ENCODE peak calls at places on chromosomes 7 and 10, in six cellular contexts. One of them, this sample, is unnamed. For H3K79me1, the result is how much of the 10 kb centered on the place peaks cover.

GRCh38 chr10:49761789-49762565 is at the start of gene OGDHL:
- DNase-seq in mesendoderm: peak
- DNase-seq in H9: peak
- DNase-seq in H1: no peak
- DNase-seq in IMR-90: peak
- DNase-seq in mesenchymal stem cell: peak
- DNase-seq in this sample: peak

GRCh38 chr10:92573091-92573797 is 649 bp downstream of the IDE start:
- DNase-seq in mesendoderm: peak
- DNase-seq in H9: peak
- DNase-seq in H1: no peak
- DNase-seq in IMR-90: peak
- DNase-seq in mesenchymal stem cell: peak
- DNase-seq in this sample: peak

GRCh38 chr7:1966631-1967200 is 266.0 kb downstream of the MAD1L1 start:
- DNase-seq in mesendoderm: no peak
- DNase-seq in H9: no peak
- DNase-seq in H1: no peak
- DNase-seq in IMR-90: no peak
- DNase-seq in mesenchymal stem cell: no peak
- DNase-seq in this sample: no peak

GRCh38 chr10:70829543-70829942 is 13.8 kb downstream of the SGPL1 start:
- DNase-seq in mesendoderm: no peak
- DNase-seq in H9: no peak
- DNase-seq in H1: no peak
- DNase-seq in IMR-90: no peak
- DNase-seq in mesenchymal stem cell: no peak
- DNase-seq in this sample: no peak

GRCh38 chr7:668139-668871 is 58.2 kb upstream of the DNAAF5 start:
- DNase-seq in mesendoderm: no peak
- DNase-seq in H9: no peak
- DNase-seq in H1: no peak
- DNase-seq in IMR-90: peak
- DNase-seq in mesenchymal stem cell: peak
- DNase-seq in this sample: no peak

GRCh38 chr7:116930156-116930913 is 23.0 kb upstream of the ST7 start:
- DNase-seq in mesendoderm: peak
- DNase-seq in H9: peak
- DNase-seq in H1: peak
- DNase-seq in IMR-90: peak
- DNase-seq in mesenchymal stem cell: peak
- DNase-seq in this sample: peak

GRCh38 chr7:897086-897485 is 20.7 kb downstream of the GET4 start:
- DNase-seq in mesendoderm: no peak
- DNase-seq in H9: no peak
- DNase-seq in H1: no peak
- DNase-seq in IMR-90: no peak
- DNase-seq in mesenchymal stem cell: no peak
- DNase-seq in this sample: no peak

GRCh38 chr10:69051303-69051702 is 36.6 kb upstream of the SRGN start:
- DNase-seq in mesendoderm: no peak
- DNase-seq in H9: no peak
- DNase-seq in H1: no peak
- DNase-seq in IMR-90: peak
- DNase-seq in mesenchymal stem cell: peak
- DNase-seq in this sample: no peak

GRCh38 chr10:22945934-22946673 is 18.3 kb downstream of the ARMC3 start:
- DNase-seq in mesendoderm: no peak
- DNase-seq in H9: no peak
- DNase-seq in H1: no peak
- DNase-seq in IMR-90: no peak
- DNase-seq in mesenchymal stem cell: no peak
- DNase-seq in this sample: no peak
- H3K79me1 ChIP-seq in mesendoderm: under half
- H3K79me1 ChIP-seq in H9: under half
- H3K79me1 ChIP-seq in H1: under half
- H3K79me1 ChIP-seq in IMR-90: under half
- H3K79me1 ChIP-seq in mesenchymal stem cell: under half
- H3K79me1 ChIP-seq in this sample: under half

DNA sequence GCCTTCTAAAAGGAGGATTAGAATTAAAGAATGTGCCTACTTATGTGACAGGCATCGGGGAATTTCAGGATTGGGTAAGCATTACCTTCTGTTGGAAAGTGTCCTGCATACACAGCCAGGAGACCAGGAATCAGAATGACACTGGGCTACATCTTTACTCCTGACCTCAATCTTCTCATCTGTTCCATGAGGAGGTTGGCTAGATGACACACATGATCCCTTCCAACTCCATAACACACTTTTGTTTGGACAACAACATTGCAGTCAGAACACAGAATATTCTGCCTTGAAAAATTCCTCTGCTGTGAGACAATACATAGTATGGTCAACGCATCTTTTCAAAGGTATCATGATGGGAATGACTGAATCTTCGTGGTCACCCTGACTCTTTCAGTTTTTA is 1281.2 kb upstream of the SORCS1 start:
- DNase-seq in mesendoderm: no peak
- DNase-seq in H9: no peak
- DNase-seq in H1: no peak
- DNase-seq in IMR-90: no peak
- DNase-seq in mesenchymal stem cell: no peak
- DNase-seq in this sample: no peak
- H3K23ac ChIP-seq in mesendoderm: no peak
- H3K23ac ChIP-seq in H9: no peak
- H3K23ac ChIP-seq in H1: no peak
- H3K23ac ChIP-seq in IMR-90: no peak
- H3K23ac ChIP-seq in mesenchymal stem cell: no peak
- H3K23ac ChIP-seq in this sample: no peak

DNA sequence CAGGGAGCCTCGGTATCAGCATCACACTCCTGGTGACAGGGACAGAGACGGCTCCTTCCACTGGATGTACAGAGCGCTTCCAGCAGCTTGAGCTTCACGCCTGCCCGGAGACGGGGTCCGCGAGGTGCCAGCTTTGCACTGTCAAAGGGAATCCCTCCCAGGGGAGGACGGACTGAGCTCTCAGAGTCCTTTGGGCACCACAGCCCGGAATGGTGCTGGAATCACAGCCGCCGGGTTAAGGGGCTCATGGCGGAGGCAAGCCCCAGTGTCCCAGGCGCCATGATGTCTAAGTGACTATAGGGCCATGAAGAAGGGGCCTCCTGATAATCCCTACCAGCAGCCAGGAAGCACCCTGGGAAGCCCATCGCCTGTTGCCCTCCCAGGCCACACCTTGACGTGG is 41.4 kb downstream of the PTPRN2 start:
- DNase-seq in mesendoderm: no peak
- DNase-seq in H9: no peak
- DNase-seq in H1: no peak
- DNase-seq in IMR-90: no peak
- DNase-seq in mesenchymal stem cell: no peak
- DNase-seq in this sample: no peak
- H2BK15ac ChIP-seq in mesendoderm: no peak
- H2BK15ac ChIP-seq in H9: no peak
- H2BK15ac ChIP-seq in H1: no peak
- H2BK15ac ChIP-seq in IMR-90: no peak
- H2BK15ac ChIP-seq in mesenchymal stem cell: no peak
- H2BK15ac ChIP-seq in this sample: peak

GRCh38 chr7:130367088-130367755 is 13.1 kb upstream of the CPA1 start:
- DNase-seq in mesendoderm: no peak
- DNase-seq in H9: no peak
- DNase-seq in H1: no peak
- DNase-seq in IMR-90: no peak
- DNase-seq in mesenchymal stem cell: no peak
- DNase-seq in this sample: no peak
- H3K79me1 ChIP-seq in mesendoderm: under half
- H3K79me1 ChIP-seq in H9: under half
- H3K79me1 ChIP-seq in H1: under half
- H3K79me1 ChIP-seq in IMR-90: under half
- H3K79me1 ChIP-seq in mesenchymal stem cell: under half
- H3K79me1 ChIP-seq in this sample: under half

GRCh38 chr7:49119706-49120105 is 195.4 kb downstream of the CDC14C start:
- DNase-seq in mesendoderm: peak
- DNase-seq in H9: no peak
- DNase-seq in H1: no peak
- DNase-seq in IMR-90: no peak
- DNase-seq in mesenchymal stem cell: no peak
- DNase-seq in this sample: no peak
- H3K23ac ChIP-seq in mesendoderm: no peak
- H3K23ac ChIP-seq in H9: no peak
- H3K23ac ChIP-seq in H1: no peak
- H3K23ac ChIP-seq in IMR-90: no peak
- H3K23ac ChIP-seq in mesenchymal stem cell: no peak
- H3K23ac ChIP-seq in this sample: no peak

GRCh38 chr10:33661580-33662269 is 327.3 kb upstream of the NRP1 start:
- DNase-seq in mesendoderm: peak
- DNase-seq in H9: no peak
- DNase-seq in H1: no peak
- DNase-seq in IMR-90: no peak
- DNase-seq in mesenchymal stem cell: no peak
- DNase-seq in this sample: no peak

GRCh38 chr10:33657913-33658312 is 323.4 kb upstream of the NRP1 start:
- DNase-seq in mesendoderm: no peak
- DNase-seq in H9: no peak
- DNase-seq in H1: no peak
- DNase-seq in IMR-90: no peak
- DNase-seq in mesenchymal stem cell: no peak
- DNase-seq in this sample: no peak

GRCh38 chr10:33657154-33657900 is 322.9 kb upstream of the NRP1 start:
- DNase-seq in mesendoderm: no peak
- DNase-seq in H9: no peak
- DNase-seq in H1: no peak
- DNase-seq in IMR-90: peak
- DNase-seq in mesenchymal stem cell: no peak
- DNase-seq in this sample: no peak

GRCh38 chr10:33664070-33664469 is 329.6 kb upstream of the NRP1 start:
- DNase-seq in mesendoderm: no peak
- DNase-seq in H9: no peak
- DNase-seq in H1: no peak
- DNase-seq in IMR-90: no peak
- DNase-seq in mesenchymal stem cell: no peak
- DNase-seq in this sample: no peak

DNA sequence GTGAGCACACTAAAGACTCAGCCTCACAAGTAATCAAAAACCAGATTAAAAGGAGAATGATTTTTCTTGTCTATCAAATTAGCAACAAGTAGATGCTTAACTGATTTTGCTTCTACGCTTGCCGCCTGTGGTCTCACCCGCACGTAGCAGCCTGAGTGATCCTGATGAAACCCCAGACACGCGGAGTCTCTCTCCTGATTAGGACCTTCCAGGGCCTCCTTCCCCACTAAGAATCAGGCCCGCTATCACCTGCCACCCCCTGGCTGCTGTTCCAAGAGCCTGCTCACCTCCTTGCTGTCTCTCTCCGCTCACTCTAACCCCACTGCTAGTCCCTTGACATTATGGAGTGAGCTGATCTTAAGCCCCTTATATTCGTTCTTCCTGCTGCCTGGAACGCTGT is 325.9 kb upstream of the NRP1 start:
- DNase-seq in mesendoderm: peak
- DNase-seq in H9: peak
- DNase-seq in H1: no peak
- DNase-seq in IMR-90: no peak
- DNase-seq in mesenchymal stem cell: no peak
- DNase-seq in this sample: no peak
- H2BK15ac ChIP-seq in mesendoderm: no peak
- H2BK15ac ChIP-seq in H9: no peak
- H2BK15ac ChIP-seq in H1: no peak
- H2BK15ac ChIP-seq in IMR-90: no peak
- H2BK15ac ChIP-seq in mesenchymal stem cell: no peak
- H2BK15ac ChIP-seq in this sample: no peak

DNA sequence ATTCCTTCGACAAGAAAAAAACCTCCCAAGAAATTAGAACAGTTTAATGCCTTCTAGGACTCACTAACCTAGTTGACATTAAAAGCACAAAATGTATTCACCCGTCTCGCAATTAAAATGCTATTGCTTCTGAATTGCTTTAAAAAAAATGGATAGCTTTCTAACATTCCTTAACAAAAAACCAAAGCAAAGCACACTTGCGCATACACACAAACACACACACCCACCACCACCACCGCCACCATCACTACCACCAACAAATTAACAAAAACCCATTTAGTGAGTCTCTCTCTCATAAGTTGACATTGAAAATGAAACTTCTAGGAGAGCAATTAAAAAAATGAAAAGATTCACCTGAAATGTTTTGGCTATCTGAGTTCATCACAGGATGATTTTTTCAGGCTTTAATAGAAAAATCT is 3.9 kb upstream of the NKX2-3 start:
- DNase-seq in mesendoderm: no peak
- DNase-seq in H9: no peak
- DNase-seq in H1: no peak
- DNase-seq in IMR-90: no peak
- DNase-seq in mesenchymal stem cell: no peak
- DNase-seq in this sample: no peak
- H3K79me1 ChIP-seq in mesendoderm: under half
- H3K79me1 ChIP-seq in H9: under half
- H3K79me1 ChIP-seq in H1: under half
- H3K79me1 ChIP-seq in IMR-90: under half
- H3K79me1 ChIP-seq in mesenchymal stem cell: under half
- H3K79me1 ChIP-seq in this sample: under half

GRCh38 chr7:124379296-124379695 is 346.4 kb upstream of the TMEM229A start:
- DNase-seq in mesendoderm: no peak
- DNase-seq in H9: no peak
- DNase-seq in H1: no peak
- DNase-seq in IMR-90: no peak
- DNase-seq in mesenchymal stem cell: no peak
- DNase-seq in this sample: no peak
- H3K23ac ChIP-seq in mesendoderm: no peak
- H3K23ac ChIP-seq in H9: no peak
- H3K23ac ChIP-seq in H1: no peak
- H3K23ac ChIP-seq in IMR-90: no peak
- H3K23ac ChIP-seq in mesenchymal stem cell: no peak
- H3K23ac ChIP-seq in this sample: no peak

DNA sequence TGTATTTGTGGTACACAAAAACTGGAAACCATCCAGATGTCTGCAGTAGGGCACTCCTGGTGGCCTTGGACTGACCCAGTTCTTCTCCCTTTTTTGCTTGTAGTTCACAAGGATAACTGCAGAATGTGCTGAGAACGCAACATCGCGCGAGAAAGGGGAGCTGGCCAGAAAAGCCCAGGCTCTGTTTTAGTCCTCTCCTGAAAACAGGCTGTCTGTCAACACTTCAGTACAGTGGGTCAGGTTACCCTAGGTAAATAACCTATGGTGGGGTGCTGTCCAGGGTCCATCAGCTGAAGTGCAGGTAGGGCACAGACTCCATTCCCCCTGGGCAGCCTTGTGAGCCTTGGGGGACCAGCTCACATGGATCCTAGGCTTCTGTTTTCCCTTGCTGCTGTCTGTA is 495.8 kb downstream of the MDFIC start:
- DNase-seq in mesendoderm: peak
- DNase-seq in H9: peak
- DNase-seq in H1: no peak
- DNase-seq in IMR-90: no peak
- DNase-seq in mesenchymal stem cell: no peak
- DNase-seq in this sample: no peak
- H2BK15ac ChIP-seq in mesendoderm: no peak
- H2BK15ac ChIP-seq in H9: no peak
- H2BK15ac ChIP-seq in H1: no peak
- H2BK15ac ChIP-seq in IMR-90: no peak
- H2BK15ac ChIP-seq in mesenchymal stem cell: no peak
- H2BK15ac ChIP-seq in this sample: no peak